ENCODE peak calls at places on chromosomes 3 and 15, in nine cellular contexts. Z, I, U, A, G, W, Y, J and K are unnamed samples.

GRCh38 chr3:179281825-179282224 is 30.9 kb upstream of the KCNMB3 start:
- DNase-seq in I (no peak), A (no peak), G (no peak), J (no peak), Y (no peak), U (no peak), Z (no peak), W (no peak), K (no peak)

GRCh38 chr15:20659265-20659664 is 117.7 kb upstream of the GOLGA6L6 start:
- DNase-seq in J (no peak), U (peak; percentile 45), Z (peak; percentile 67), Y (no peak), W (no peak), A (no peak), G (no peak), I (no peak), K (no peak)

GRCh38 chr15:62821384-62822131 is 221.0 kb upstream of the TPM1 start:
- DNase-seq in Y (no peak), W (no peak), U (no peak), G (no peak), I (no peak), J (no peak), Z (no peak), A (no peak), K (no peak)

GRCh38 chr15:31162721-31163510 is 61.4 kb upstream of the TRPM1 start:
- DNase-seq in Y (no peak), U (peak; percentile 52), J (no peak), G (no peak), A (peak; percentile 61), Z (no peak), I (no peak), W (no peak), K (no peak)

GRCh38 chr3:126269360-126269759 is 87.8 kb downstream of the KLF15 start:
- DNase-seq in J (no peak), U (no peak), I (no peak), Z (no peak), Y (no peak), A (no peak), W (peak; percentile 11), G (no peak), K (no peak)

GRCh38 chr3:98971183-98971681 is 69.7 kb upstream of the DCBLD2 start:
- DNase-seq in A (peak; percentile 53), J (no peak), Z (no peak), I (no peak), G (no peak), W (peak; percentile 95), Y (no peak), U (no peak), K (peak; percentile 59)

GRCh38 chr15:35519536-35520149 is 26.3 kb downstream of the DPH6 start:
- DNase-seq in A (no peak), U (no peak), G (no peak), J (no peak), Z (no peak), Y (no peak), W (peak; percentile 64), I (no peak), K (peak; percentile 4)

GRCh38 chr15:96051598-96051997 is 278.9 kb upstream of the NR2F2 start:
- DNase-seq in W (no peak), I (no peak), G (no peak), Z (no peak), J (no peak), Y (no peak), U (no peak), A (no peak), K (no peak)

GRCh38 chr3:151751161-151751560 is 17.4 kb downstream of the AADACL2 start:
- DNase-seq in I (no peak), A (no peak), Y (no peak), U (no peak), W (peak; percentile 36), Z (no peak), J (peak; percentile 67), G (no peak), K (peak; percentile 2)

GRCh38 chr3:115321396-115321795 is 174.3 kb upstream of the ZBTB20 start:
- DNase-seq in W (peak; percentile 31), I (no peak), Z (no peak), Y (no peak), A (peak; percentile 76), J (no peak), G (no peak), U (no peak), K (peak; percentile 14)

GRCh38 chr3:25019506-25019905 is 408.6 kb upstream of the RARB start:
- DNase-seq in W (no peak), Y (no peak), J (no peak), U (no peak), Z (no peak), A (no peak), G (no peak), I (no peak), K (no peak)

GRCh38 chr3:13878711-13879101 is 1.2 kb downstream of the WNT7A start:
- DNase-seq in J (no peak), U (no peak), G (no peak), Z (peak; percentile 65), W (no peak), A (no peak), Y (no peak), I (no peak), K (no peak)

GRCh38 chr3:187946981-187947380 is 201.7 kb upstream of the BCL6 start:
- DNase-seq in U (no peak), Y (no peak), G (no peak), J (no peak), I (no peak), W (no peak), A (no peak), Z (no peak), K (no peak)

GRCh38 chr15:69974321-69974720 is 123.4 kb downstream of the TLE3 start:
- DNase-seq in W (no peak), Z (no peak), U (no peak), G (no peak), Y (no peak), I (no peak), A (no peak), J (no peak), K (no peak)

GRCh38 chr3:126112531-126113237 is 28.8 kb upstream of the SLC41A3 start:
- DNase-seq in Y (no peak), J (no peak), I (no peak), Z (no peak), W (no peak), A (peak; percentile 64), G (no peak), U (no peak), K (no peak)

GRCh38 chr15:93088981-93089854 is at the start of gene RGMA:
- DNase-seq in I (peak; percentile 38), A (peak; percentile 86), Y (peak; percentile 66), Z (peak; percentile 66), G (peak; percentile 34), J (no peak), W (no peak), U (no peak), K (no peak)
- H3K4me3 ChIP-seq in I (peak within 1 kb of the TSS; percentile 50), A (no peak within 1 kb of the TSS), Y (peak within 1 kb of the TSS; percentile 73), Z (peak within 1 kb of the TSS; percentile 50), G (peak within 1 kb of the TSS; percentile 82), J (peak within 1 kb of the TSS; percentile 41), W (no peak within 1 kb of the TSS), U (peak within 1 kb of the TSS; percentile 57), K (peak within 1 kb of the TSS; percentile 32)

DNA sequence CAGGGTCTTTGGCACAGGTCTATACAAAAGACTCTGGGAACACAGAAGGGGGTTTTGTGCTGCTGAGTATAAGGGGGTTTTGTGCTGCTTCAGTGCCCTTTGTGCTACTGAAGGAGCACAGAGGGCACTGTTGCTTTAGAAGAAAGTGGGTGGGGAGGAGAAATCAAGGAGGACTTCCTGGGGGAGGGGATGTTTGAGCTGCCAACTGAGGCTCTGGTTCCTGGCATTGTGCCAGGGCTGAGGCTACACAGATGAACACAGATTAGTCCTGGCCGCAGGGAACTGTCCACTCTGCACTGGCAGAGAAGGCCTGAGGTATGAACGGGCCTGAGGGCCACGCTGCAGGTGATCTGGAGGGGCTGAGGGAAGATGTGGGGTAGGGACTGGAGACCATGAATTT is 32.2 kb upstream of the SEC13 start:
- DNase-seq in G (no peak), U (no peak), I (no peak), Z (no peak), A (peak; percentile 32), W (peak; percentile 20), Y (no peak), J (no peak), K (no peak)
- TF ChIP-seq CTCF in G (no peak), U (no peak), I (no peak), Z (no peak), A (no peak), W (peak; percentile 8), Y (no peak), J (no peak), K (no peak)

GRCh38 chr3:114079761-114080160 is 23.2 kb downstream of the QTRT2 start:
- DNase-seq in A (no peak), J (no peak), Z (no peak), W (peak; percentile 72), Y (no peak), G (no peak), U (no peak), I (no peak), K (no peak)
- H3K4me3 ChIP-seq in A (no peak overlapping the region), J (no peak overlapping the region), Z (no peak overlapping the region), W (peak overlapping the region; percentile 26), Y (no peak overlapping the region), G (no peak overlapping the region), U (no peak overlapping the region), I (no peak overlapping the region), K (no peak overlapping the region)

GRCh38 chr15:88604972-88605506 is 16.1 kb upstream of the AEN start:
- DNase-seq in Z (no peak), J (no peak), I (no peak), G (no peak), A (no peak), W (no peak), U (no peak), Y (no peak), K (no peak)

GRCh38 chr15:88605507-88606436 is 15.4 kb upstream of the AEN start:
- DNase-seq in U (no peak), W (peak; percentile 29), Z (no peak), J (no peak), Y (peak; percentile 48), I (no peak), G (no peak), A (peak; percentile 63), K (no peak)

GRCh38 chr15:88606437-88606794 is 14.7 kb upstream of the AEN start:
- DNase-seq in A (no peak), G (no peak), J (no peak), W (no peak), U (no peak), I (no peak), Z (no peak), Y (no peak), K (no peak)

GRCh38 chr15:88604381-88604951 is 16.7 kb upstream of the AEN start:
- DNase-seq in Z (no peak), W (no peak), A (no peak), U (no peak), Y (no peak), I (no peak), G (no peak), J (no peak), K (no peak)

GRCh38 chr15:88603885-88604284 is 17.3 kb upstream of the AEN start:
- DNase-seq in A (no peak), J (no peak), W (no peak), G (no peak), Z (no peak), U (no peak), Y (no peak), I (no peak), K (no peak)
- TF ChIP-seq CTCF in A (no peak), J (no peak), W (no peak), G (no peak), Z (no peak), U (no peak), Y (no peak), I (no peak), K (no peak)